ENCODE peak calls at places on chromosomes 11 and 22, in seven cellular contexts. J is H9, V is ovary, Z is heart left ventricle, M is stomach, L is A549, P is upper lobe of right lung. O is an unnamed sample. For H3K4me1, the result is how much of the 10 kb centered on the place peaks cover.

GRCh38 chr11:131811380-131811779 is 441.0 kb downstream of the NTM start:
- DNase-seq in P (no peak), V (no peak), M (no peak), Z (no peak), L (no peak), J (no peak), O (no peak)

GRCh38 chr11:71425851-71426250 is 22.3 kb downstream of the DHCR7 start:
- DNase-seq in M (no peak), P (peak), J (no peak), Z (no peak), L (no peak), V (no peak), O (no peak)

GRCh38 chr22:41902932-41903421 is 11.9 kb downstream of the SHISA8 start:
- DNase-seq in P (no peak), M (peak), Z (peak), L (no peak), J (no peak), V (no peak), O (no peak)

GRCh38 chr22:46007003-46007847 is 30.3 kb upstream of the WNT7B start:
- DNase-seq in P (peak), M (peak), V (peak), J (no peak), L (peak), Z (peak), O (peak)

GRCh38 chr22:24564376-24565058 is 8.7 kb downstream of the SNRPD3 start:
- DNase-seq in V (no peak), Z (peak), J (no peak), L (no peak), M (no peak), P (no peak), O (peak)

GRCh38 chr11:9139628-9140357 is 48.4 kb upstream of the SCUBE2 start:
- DNase-seq in V (no peak), Z (no peak), M (no peak), J (no peak), P (no peak), L (no peak), O (no peak)

GRCh38 chr11:119062779-119063178 is 4.8 kb upstream of the VPS11 start:
- DNase-seq in V (peak), Z (no peak), P (no peak), M (peak), L (peak), J (no peak), O (peak)

GRCh38 chr22:42434283-42434682 is 2.1 kb upstream of the NFAM1 start:
- DNase-seq in L (no peak), J (no peak), P (no peak), M (no peak), Z (no peak), V (peak), O (no peak)

DNA sequence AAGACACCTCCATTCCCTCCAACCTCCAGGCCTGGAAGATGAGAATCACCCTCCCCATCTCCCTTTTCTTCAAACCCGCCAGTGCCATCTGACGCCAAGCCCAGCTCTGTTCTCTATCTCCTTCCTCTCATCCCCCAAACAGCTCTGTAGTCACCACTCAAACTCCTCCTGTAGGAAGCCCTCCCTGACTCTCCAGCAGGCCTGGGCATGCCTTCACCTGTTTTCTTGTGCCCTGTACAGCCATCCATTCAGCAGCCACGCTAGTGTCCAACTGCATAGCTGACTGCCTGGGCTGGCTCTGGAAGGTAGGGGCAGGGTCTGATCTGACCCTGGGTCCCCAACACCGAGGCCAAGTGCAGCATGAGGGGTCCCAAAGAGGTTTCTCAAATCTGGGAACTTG is 25.0 kb downstream of the GDPD5 start:
- DNase-seq in M (no peak), L (no peak), P (no peak), Z (no peak), J (no peak), V (no peak), O (no peak)
- H3K4me1 ChIP-seq in M (under half), L (under half), P (under half), Z (under half), J (under half), V (under half), O (under half)

GRCh38 chr11:47186937-47187681 is 875 bp upstream of the PACSIN3 start:
- DNase-seq in P (peak), Z (peak), J (peak), L (peak), V (peak), M (peak), O (peak)

GRCh38 chr11:47186076-47186936 is at the start of gene PACSIN3:
- DNase-seq in Z (peak), P (peak), J (peak), M (peak), V (peak), L (peak), O (peak)

GRCh38 chr11:47189100-47189834 is 3.0 kb upstream of the PACSIN3 start:
- DNase-seq in P (no peak), Z (no peak), L (peak), V (no peak), M (no peak), J (no peak), O (no peak)

GRCh38 chr11:47187723-47188122 is 1.5 kb upstream of the PACSIN3 start:
- DNase-seq in P (no peak), J (no peak), V (peak), Z (no peak), M (no peak), L (no peak), O (no peak)

DNA sequence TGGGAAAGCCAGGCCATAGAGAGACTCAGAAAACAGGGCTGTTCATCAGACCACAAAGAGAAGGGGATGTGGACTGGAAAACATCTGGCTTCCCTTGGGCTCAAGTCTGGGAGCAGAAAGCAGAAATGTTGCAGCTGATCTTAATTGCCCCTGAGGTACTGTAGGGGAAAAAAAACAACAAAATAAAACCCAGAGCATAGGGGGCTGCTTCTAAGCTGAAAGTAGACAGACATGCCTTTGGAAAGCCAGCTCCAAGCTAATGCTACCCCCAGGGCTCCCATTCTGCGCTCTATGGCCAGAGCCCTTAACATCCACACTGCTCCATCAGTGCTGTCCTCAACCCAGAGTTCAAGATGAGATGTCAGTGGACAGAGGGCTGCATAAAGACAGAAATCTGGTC is 2.0 kb upstream of the PACSIN3 start:
- DNase-seq in P (no peak), J (no peak), V (no peak), L (no peak), M (no peak), Z (no peak), O (no peak)
- H3K4me1 ChIP-seq in P (under half), J (under half), V (under half), L (under half), M (half or more), Z (half or more), O (under half)

DNA sequence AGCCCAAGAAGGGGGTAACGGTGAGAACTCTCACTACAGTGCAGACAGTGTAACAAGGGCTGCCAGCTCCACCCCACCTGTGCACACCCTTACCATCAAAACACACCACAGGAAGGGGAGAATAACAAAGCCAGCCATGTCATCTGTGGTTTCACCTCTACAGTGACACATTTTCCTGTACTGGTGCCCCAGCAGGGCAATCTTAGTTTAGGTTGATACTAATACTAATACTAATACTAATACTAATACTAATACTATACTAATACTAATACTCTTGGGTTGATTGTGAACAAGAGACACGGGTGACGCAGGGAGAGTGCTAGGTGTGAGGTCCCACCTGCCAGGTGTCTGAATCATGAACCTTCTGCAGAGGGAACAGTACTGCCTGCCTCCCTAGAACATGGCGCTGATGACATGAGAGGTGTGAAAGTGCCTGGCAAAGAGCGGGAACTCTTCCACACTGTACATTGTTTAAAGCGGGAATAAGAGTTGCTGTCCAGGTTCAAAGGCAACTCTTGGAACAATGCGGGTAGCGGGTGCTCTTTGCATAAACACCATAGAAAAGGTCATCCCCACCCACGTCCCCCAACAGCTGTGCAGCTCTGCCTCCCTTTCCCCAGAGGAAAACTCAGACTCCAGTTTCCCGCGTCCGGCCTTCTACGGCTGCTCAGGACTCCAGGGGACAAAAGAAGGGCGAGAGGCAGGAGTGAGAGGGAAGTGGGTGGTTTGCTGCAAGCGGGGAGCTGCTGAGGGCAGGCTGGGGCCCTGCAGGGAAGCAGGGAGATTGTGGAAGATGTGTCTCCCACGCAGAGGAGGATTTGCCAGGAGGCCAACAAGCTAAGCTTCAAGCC is 25.0 kb upstream of the TMPRSS4 start:
- DNase-seq in M (peak), Z (no peak), J (no peak), L (no peak), V (no peak), P (no peak), O (no peak)
- H3K4me1 ChIP-seq in M (under half), Z (under half), J (under half), L (under half), V (under half), P (under half), O (under half)

DNA sequence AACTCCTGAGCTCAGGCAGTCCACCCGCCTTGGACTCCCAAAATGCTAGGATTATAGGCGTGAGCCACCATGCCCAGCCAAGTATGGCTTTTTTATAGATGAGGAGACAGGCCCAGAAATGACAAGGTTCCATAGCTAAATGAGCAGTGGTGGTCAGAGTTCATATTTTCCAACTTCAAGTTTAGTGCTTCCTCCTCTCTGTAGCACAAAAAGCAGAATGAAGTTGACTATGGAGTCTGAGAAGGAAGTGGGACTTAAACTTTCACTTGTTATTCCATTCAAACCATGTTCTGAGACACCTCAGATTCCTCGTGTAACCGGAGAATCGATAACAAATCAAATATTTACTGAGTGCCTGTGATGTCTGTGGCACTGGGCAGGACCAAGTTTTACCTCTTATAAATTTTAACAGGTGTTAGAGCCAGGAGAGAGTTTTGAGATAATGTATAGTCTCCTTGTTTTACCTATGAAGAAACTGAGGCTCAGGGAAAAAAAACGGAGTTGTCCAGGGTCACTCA is 3.0 kb downstream of the LIMK2 start:
- DNase-seq in M (no peak), P (no peak), J (no peak), Z (no peak), V (no peak), L (no peak), O (no peak)
- H3K4me1 ChIP-seq in M (half or more), P (half or more), J (under half), Z (half or more), V (under half), L (under half), O (under half)

GRCh38 chr11:128492903-128493569 is 94.3 kb downstream of the ETS1 start:
- DNase-seq in M (no peak), Z (no peak), L (no peak), V (no peak), J (no peak), P (no peak), O (no peak)
- H3K4me1 ChIP-seq in M (half or more), Z (half or more), L (half or more), V (under half), J (under half), P (half or more), O (under half)

GRCh38 chr11:6320411-6321207 is at the start of gene CAVIN3:
- DNase-seq in L (peak), J (peak), V (peak), P (peak), Z (peak), M (peak), O (peak)

GRCh38 chr11:6323291-6323905 is 3.1 kb upstream of the CAVIN3 start:
- DNase-seq in M (peak), P (no peak), J (peak), L (no peak), V (no peak), Z (no peak), O (no peak)

GRCh38 chr11:6319879-6320410 is 356 bp downstream of the CAVIN3 start:
- DNase-seq in P (peak), M (peak), V (peak), L (peak), J (peak), Z (peak), O (peak)

GRCh38 chr11:6321961-6322362 is 1.7 kb upstream of the CAVIN3 start:
- DNase-seq in M (no peak), P (no peak), V (no peak), Z (no peak), L (no peak), J (no peak), O (no peak)

GRCh38 chr11:6321356-6321755 is 1.1 kb upstream of the CAVIN3 start:
- DNase-seq in P (no peak), J (no peak), Z (no peak), V (no peak), L (no peak), M (no peak), O (no peak)
- H3K4me1 ChIP-seq in P (under half), J (under half), Z (under half), V (under half), L (under half), M (half or more), O (under half)